ENCODE peak calls at places on chromosomes 13 and 19, in seven cellular contexts. L is dorsolateral prefrontal cortex, B is SK-N-SH, U is activated B cell treated with CpG ODN at 0.5 μM for 24 hours, H is breast epithelium, K is tibial artery, Q is brain microvascular endothelial cell. P is an unnamed sample.

GRCh38 chr13:73542446-73542845 is 483.6 kb downstream of the KLF5 start:
- DNase-seq in U (no peak), B (no peak), H (no peak), K (no peak), Q (no peak), L (no peak), P (peak)

GRCh38 chr19:17215125-17215971 is at the start of gene USE1:
- DNase-seq in L (peak), U (peak), H (peak), B (peak), K (peak), Q (peak), P (peak)

GRCh38 chr19:12779162-12779993 is 4.0 kb upstream of the HOOK2 start:
- DNase-seq in U (no peak), K (no peak), Q (peak), B (peak), L (peak), H (no peak), P (peak)

GRCh38 chr19:35322014-35322413 is 7.0 kb upstream of the CD22 start:
- DNase-seq in H (no peak), Q (no peak), L (no peak), B (no peak), K (no peak), U (no peak), P (no peak)

GRCh38 chr19:38210458-38210987 is 13.5 kb downstream of the DPF1 start:
- DNase-seq in Q (no peak), H (peak), L (peak), K (no peak), U (no peak), B (peak), P (no peak)

GRCh38 chr19:19514881-19515763 is at the start of gene TSSK6:
- DNase-seq in B (no peak), L (no peak), H (no peak), K (no peak), Q (no peak), U (peak), P (no peak)

GRCh38 chr13:75481176-75482069 is 546 bp downstream of the TBC1D4 start:
- DNase-seq in B (peak), K (no peak), L (no peak), H (no peak), U (peak), Q (no peak), P (peak)

GRCh38 chr19:7292950-7293794 is 1.0 kb downstream of the INSR start:
- DNase-seq in H (peak), U (peak), B (peak), K (peak), Q (no peak), L (no peak), P (peak)

GRCh38 chr13:32695602-32696250 is 109.5 kb downstream of the PDS5B start:
- DNase-seq in H (no peak), U (no peak), L (no peak), K (no peak), B (no peak), Q (no peak), P (no peak)

GRCh38 chr13:113367771-113368170 is 3.8 kb upstream of the GRTP1 start:
- DNase-seq in L (no peak), U (no peak), B (no peak), H (no peak), K (no peak), Q (no peak), P (no peak)

GRCh38 chr19:38004100-38004504 is 97.1 kb downstream of the SIPA1L3 start:
- DNase-seq in K (no peak), U (no peak), L (no peak), B (no peak), H (no peak), Q (peak), P (no peak)

GRCh38 chr19:9913237-9914000 is 22.9 kb downstream of the OLFM2 start:
- DNase-seq in L (no peak), K (no peak), U (no peak), B (peak), Q (no peak), H (no peak), P (peak)

GRCh38 chr19:2261438-2262172 is 5.4 kb upstream of the JSRP1 start:
- DNase-seq in L (no peak), K (no peak), U (no peak), Q (no peak), B (peak), H (no peak), P (no peak)

GRCh38 chr19:18915639-18916038 is 3.5 kb downstream of the COPE start:
- DNase-seq in Q (no peak), K (no peak), U (no peak), L (peak), H (no peak), B (peak), P (peak)

GRCh38 chr13:104006625-104007061 is 940.4 kb upstream of the SLC10A2 start:
- DNase-seq in L (no peak), K (no peak), Q (no peak), U (no peak), B (peak), H (no peak), P (no peak)

GRCh38 chr13:97535619-97536018 is 101.7 kb downstream of the RAP2A start:
- DNase-seq in K (no peak), Q (no peak), U (no peak), L (no peak), H (no peak), B (no peak), P (no peak)

GRCh38 chr13:36531746-36532486 is 99.6 kb downstream of the CCNA1 start:
- DNase-seq in Q (no peak), H (no peak), L (no peak), B (no peak), K (no peak), U (no peak), P (no peak)

GRCh38 chr13:23509781-23510543 is 60.2 kb upstream of the TNFRSF19 start:
- DNase-seq in U (no peak), L (no peak), K (no peak), H (no peak), B (no peak), Q (peak), P (no peak)

GRCh38 chr13:95535243-95535642 is 17.3 kb upstream of the CLDN10 start:
- DNase-seq in K (no peak), Q (peak), B (no peak), L (no peak), H (no peak), U (no peak), P (peak)

GRCh38 chr13:74930402-74931165 is 551.4 kb downstream of the TBC1D4 start:
- DNase-seq in U (no peak), H (no peak), Q (peak), B (no peak), K (no peak), L (no peak), P (no peak)

GRCh38 chr13:48562296-48563066 is 29.6 kb upstream of the RCBTB2 start:
- DNase-seq in B (no peak), U (no peak), L (no peak), K (no peak), H (no peak), Q (no peak), P (no peak)

GRCh38 chr19:18541992-18542935 is 1.1 kb downstream of the FKBP8 start:
- DNase-seq in U (no peak), H (no peak), Q (no peak), B (no peak), K (no peak), L (no peak), P (no peak)

GRCh38 chr13:43728411-43728810 is 58.4 kb downstream of the ENOX1 start:
- DNase-seq in Q (no peak), U (no peak), K (no peak), B (no peak), H (no peak), L (no peak), P (no peak)

DNA sequence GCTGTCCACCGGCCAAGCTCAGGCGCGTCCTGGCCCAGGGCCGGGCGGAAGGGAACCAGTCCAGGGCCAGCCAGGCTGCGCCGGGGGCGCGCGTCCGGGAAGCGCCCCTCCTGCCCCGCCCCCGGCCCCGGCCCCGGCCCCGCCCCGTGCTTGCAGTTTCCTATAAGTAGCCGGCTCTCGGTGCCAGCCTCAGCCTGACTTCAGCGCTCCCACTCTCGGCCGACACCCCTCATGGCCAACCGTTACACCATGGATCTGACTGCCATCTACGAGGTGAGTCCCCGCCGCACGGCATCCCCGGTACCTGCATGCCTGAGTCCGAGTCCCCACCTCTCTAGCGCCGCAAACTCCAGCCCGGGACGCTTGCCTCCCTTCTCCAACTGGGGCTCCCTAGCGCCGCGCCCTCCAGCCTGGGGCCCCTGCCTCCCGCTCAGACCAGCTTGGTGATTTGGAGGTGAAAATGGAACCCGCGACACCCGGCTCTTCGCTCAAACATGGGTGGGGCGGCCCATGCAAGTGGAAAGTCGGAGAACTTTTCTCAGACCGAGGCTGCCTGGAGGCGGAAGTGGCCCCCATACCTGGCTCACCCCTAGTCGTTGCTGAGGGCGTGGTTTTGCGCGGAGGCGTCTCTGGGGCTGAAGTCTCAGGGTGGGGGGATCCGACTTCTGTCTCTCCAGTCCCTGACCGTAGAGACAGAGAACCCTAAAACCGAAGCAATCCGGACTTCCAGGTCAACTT is at the start of gene ZFP36:
- DNase-seq in U (peak), L (peak), K (peak), B (peak), Q (peak), H (peak), P (peak)
- TF ChIP-seq CTCF in U (no peak), L (no peak), K (peak), B (peak), Q (no peak), H (peak), P (no peak)

DNA sequence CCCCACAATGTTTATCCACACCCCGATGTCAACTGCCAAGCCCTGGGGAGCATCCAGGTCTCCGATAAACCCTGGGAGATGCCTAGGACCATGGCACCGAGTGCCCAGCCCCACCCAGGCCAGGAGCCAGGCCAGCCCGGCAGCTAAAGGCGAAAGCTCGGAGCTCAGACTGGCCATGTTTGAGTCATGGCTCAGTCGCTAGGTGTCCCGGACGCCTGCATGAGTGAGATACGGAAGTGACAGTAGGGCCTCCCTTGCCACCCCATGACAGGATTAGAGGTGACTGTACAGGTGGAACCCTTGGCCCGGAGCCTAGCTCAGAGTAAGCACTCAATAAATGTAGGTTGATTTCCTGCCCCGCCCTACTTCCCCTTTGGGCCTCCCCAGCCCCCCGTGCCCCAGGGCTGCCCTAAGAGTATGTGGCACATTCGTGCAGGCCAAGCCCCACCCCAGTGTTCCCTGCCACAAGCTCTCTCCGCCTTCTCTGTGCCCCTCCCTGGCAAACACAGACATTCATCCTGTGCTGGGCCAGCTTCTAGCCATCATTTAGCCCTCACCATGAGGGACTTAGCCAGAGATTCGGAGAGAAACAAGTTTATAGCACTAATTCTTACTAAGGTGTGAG is 5.8 kb upstream of the TPM4 start:
- DNase-seq in L (no peak), U (peak), Q (no peak), B (no peak), H (peak), K (peak), P (peak)
- TF ChIP-seq CTCF in L (no peak), U (no peak), Q (no peak), B (no peak), H (no peak), K (no peak), P (no peak)

GRCh38 chr13:94414141-94414540 is 65.3 kb downstream of the DCT start:
- DNase-seq in L (no peak), U (no peak), K (no peak), Q (no peak), B (no peak), H (no peak), P (no peak)

GRCh38 chr13:94415484-94415883 is 64.0 kb downstream of the DCT start:
- DNase-seq in Q (no peak), L (no peak), H (no peak), U (no peak), K (no peak), B (no peak), P (no peak)

GRCh38 chr13:94417294-94417693 is 62.2 kb downstream of the DCT start:
- DNase-seq in H (no peak), L (no peak), Q (no peak), B (no peak), K (no peak), U (no peak), P (no peak)

GRCh38 chr13:94419304-94419943 is 60.1 kb downstream of the DCT start:
- DNase-seq in H (no peak), B (no peak), Q (peak), U (no peak), L (no peak), K (no peak), P (no peak)

GRCh38 chr13:94416454-94417080 is 62.9 kb downstream of the DCT start:
- DNase-seq in H (no peak), K (no peak), B (peak), L (no peak), Q (peak), U (no peak), P (no peak)
- TF ChIP-seq CTCF in H (no peak), K (no peak), B (peak), L (no peak), Q (peak), U (no peak), P (no peak)

GRCh38 chr13:66489172-66489571 is 741.0 kb downstream of the PCDH9 start:
- DNase-seq in H (no peak), Q (no peak), B (no peak), K (no peak), L (no peak), U (no peak), P (no peak)

GRCh38 chr13:66489586-66489985 is 740.5 kb downstream of the PCDH9 start:
- DNase-seq in B (no peak), K (no peak), Q (no peak), H (no peak), L (no peak), U (no peak), P (no peak)

GRCh38 chr13:66491241-66491640 is 738.9 kb downstream of the PCDH9 start:
- DNase-seq in U (no peak), L (no peak), Q (no peak), K (no peak), H (no peak), B (no peak), P (no peak)

DNA sequence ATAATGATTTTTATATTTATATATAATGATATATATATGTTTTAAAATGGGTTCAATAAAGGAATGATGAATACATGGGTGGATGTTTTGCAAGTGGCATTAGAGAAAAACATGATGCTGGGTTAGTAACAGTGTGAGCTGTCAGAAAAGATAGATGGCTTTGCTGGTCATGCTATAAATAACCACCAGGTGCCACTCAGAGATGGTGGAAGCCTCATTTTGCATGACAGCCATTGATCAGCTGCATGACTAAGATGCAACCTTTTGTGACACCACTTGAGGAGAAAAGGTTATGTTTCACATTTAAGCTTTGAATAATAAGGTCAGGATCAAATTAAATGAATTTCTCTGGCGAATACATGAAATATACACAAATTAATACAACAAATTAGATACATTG is 737.7 kb downstream of the PCDH9 start:
- DNase-seq in Q (no peak), L (no peak), B (peak), U (no peak), H (no peak), K (no peak), P (no peak)
- TF ChIP-seq CTCF in Q (peak), L (no peak), B (peak), U (no peak), H (no peak), K (no peak), P (no peak)

GRCh38 chr19:3426433-3426832 is 53.9 kb downstream of the SMIM24 start:
- DNase-seq in H (no peak), L (no peak), Q (no peak), K (no peak), U (no peak), B (no peak), P (no peak)

GRCh38 chr19:3433805-3434540 is 46.4 kb downstream of the SMIM24 start:
- DNase-seq in B (no peak), Q (no peak), L (no peak), U (no peak), K (no peak), H (no peak), P (no peak)

GRCh38 chr19:3433313-3433712 is 47.0 kb downstream of the SMIM24 start:
- DNase-seq in U (no peak), H (no peak), B (no peak), Q (no peak), K (no peak), L (no peak), P (no peak)

GRCh38 chr19:3434630-3435553 is 45.4 kb downstream of the SMIM24 start:
- DNase-seq in B (peak), L (peak), Q (peak), K (peak), U (peak), H (peak), P (peak)

DNA sequence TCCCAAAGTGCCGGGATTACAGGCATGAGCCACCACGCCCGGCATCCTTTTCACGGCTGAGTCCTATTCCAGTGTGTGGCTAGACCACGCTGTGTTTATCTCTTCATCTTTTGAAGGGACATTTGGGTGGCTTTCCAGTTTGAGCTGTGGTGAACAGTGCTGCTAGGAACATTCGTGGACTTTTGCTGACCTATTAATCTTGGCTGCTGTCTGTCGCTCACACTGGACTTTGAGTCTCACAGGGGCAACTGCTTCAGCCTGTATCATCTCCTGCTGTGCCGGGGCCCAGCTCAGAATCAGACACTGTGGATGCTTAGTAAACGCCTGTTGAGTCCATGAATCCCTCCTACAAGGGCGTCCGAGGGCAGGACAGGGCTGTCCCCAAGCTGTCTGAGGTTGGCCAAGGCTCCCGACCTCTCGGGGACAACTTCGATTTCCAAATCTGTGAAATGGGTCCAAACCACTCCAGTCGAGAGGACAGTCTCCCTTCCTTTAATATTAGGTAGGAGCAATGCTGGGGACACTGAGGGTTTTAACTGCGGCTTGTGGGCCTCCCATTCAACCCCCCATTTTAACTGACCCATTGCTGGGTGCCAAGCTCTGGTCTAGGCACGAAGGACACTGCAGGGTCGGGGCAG is 48.4 kb downstream of the SMIM24 start:
- DNase-seq in L (no peak), K (no peak), Q (no peak), H (no peak), B (no peak), U (no peak), P (no peak)
- TF ChIP-seq CTCF in L (no peak), K (no peak), Q (no peak), H (no peak), B (no peak), U (no peak), P (no peak)

GRCh38 chr19:5828661-5829566 is 10.6 kb downstream of the FUT6 start:
- DNase-seq in B (peak), K (no peak), H (no peak), L (no peak), Q (no peak), U (no peak), P (no peak)

GRCh38 chr19:5832527-5833216 is 6.8 kb downstream of the FUT6 start:
- DNase-seq in B (peak), K (no peak), U (no peak), H (no peak), L (no peak), Q (no peak), P (no peak)

GRCh38 chr19:5829567-5830315 is 9.8 kb downstream of the FUT6 start:
- DNase-seq in L (no peak), U (no peak), B (no peak), K (no peak), H (no peak), Q (no peak), P (no peak)

GRCh38 chr19:5831152-5831551 is 8.3 kb downstream of the FUT6 start:
- DNase-seq in B (no peak), L (no peak), U (no peak), H (no peak), Q (no peak), K (no peak), P (no peak)

DNA sequence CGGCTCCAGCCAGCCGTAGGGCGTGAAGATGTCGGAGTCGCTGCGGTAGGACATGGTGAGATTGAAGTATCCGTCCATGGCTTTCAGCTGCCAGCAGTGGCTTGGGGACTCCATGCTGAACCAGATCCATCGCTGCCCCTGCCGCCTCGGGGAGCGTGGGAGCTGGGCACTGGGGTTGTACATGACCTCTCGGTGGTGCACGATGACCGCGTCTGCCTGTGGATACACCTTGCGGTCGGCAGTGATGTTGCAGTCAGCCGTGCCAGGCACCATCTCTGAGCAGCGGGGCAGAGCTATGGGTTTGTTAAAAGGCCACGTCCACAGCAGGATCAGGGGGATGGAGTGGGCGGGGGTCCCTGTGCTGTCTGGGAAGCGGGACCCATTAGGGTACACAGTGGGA is 7.5 kb downstream of the FUT6 start:
- DNase-seq in H (no peak), U (no peak), Q (no peak), B (peak), L (no peak), K (no peak), P (no peak)
- TF ChIP-seq CTCF in H (no peak), U (no peak), Q (no peak), B (no peak), L (no peak), K (no peak), P (no peak)

DNA sequence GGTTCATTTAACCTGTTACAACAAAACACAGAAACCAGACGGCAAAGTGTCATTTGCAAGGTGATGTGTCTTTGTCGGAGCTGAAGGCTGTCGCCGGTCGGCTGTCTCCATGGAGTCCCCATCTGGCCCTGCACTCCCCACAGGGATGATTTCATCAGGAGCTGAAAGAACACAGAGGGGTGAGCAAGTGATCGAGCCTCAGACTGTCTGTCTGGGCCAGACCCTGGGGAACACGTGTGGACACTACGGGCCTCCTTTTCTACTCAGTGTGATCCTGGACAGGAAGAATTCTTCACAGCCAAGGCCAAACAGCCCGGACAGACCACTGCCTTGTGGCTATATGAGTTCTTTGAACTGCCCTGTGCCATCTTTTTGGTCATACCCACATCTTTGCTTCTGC is 85.1 kb downstream of the RNASEH2B start:
- DNase-seq in L (no peak), H (no peak), K (no peak), B (no peak), Q (no peak), U (no peak), P (no peak)
- TF ChIP-seq CTCF in L (no peak), H (no peak), K (no peak), B (no peak), Q (no peak), U (no peak), P (no peak)